ENCODE peak calls at places on chromosomes 12 and 14, in nine cellular contexts. M is kidney tubule cell, L is RCC 7860, W is osteocyte, K is NAMALWA, P is GF-D8, U is anterior cingulate cortex, B is GM23248, R is frontal cortex. S is an unnamed sample.

GRCh38 chr12:91866566-91866965 is 279.1 kb downstream of the BTG1 start:
- DNase-seq in M (no peak), L (no peak), W (no peak), K (no peak), P (no peak), U (no peak), B (no peak), R (no peak), S (no peak)

GRCh38 chr12:24902521-24903304 is 46.2 kb downstream of the BCAT1 start:
- DNase-seq in M (peak), L (no peak), W (peak), K (no peak), P (no peak), U (peak), B (peak), R (peak), S (no peak)

GRCh38 chr14:101476931-101477553 is 84.3 kb upstream of the DIO3 start:
- DNase-seq in M (peak), L (peak), W (no peak), K (no peak), P (no peak), U (no peak), B (no peak), R (no peak), S (peak)

GRCh38 chr12:50988051-50988450 is 35.7 kb downstream of the HIGD1C start:
- DNase-seq in M (no peak), L (no peak), W (no peak), K (no peak), P (no peak), U (no peak), B (peak), R (no peak), S (no peak)

GRCh38 chr14:28671425-28671824 is 95.2 kb upstream of the FOXG1 start:
- DNase-seq in M (no peak), L (no peak), W (no peak), K (no peak), P (no peak), U (no peak), B (no peak), R (no peak), S (no peak)

GRCh38 chr12:132686831-132687210 is 321 bp downstream of the POLE start:
- DNase-seq in M (no peak), L (no peak), W (no peak), K (no peak), P (no peak), U (no peak), B (peak), R (no peak), S (no peak)

GRCh38 chr12:57718641-57719528 is 19.7 kb downstream of the AGAP2 start:
- DNase-seq in M (no peak), L (no peak), W (peak), K (no peak), P (no peak), U (no peak), B (no peak), R (no peak), S (no peak)

GRCh38 chr12:54369597-54370217 is 5.4 kb upstream of the GPR84 start:
- DNase-seq in M (no peak), L (no peak), W (no peak), K (no peak), P (no peak), U (no peak), B (peak), R (no peak), S (no peak)

GRCh38 chr12:123267991-123268843 is 3.4 kb downstream of the CDK2AP1 start:
- DNase-seq in M (no peak), L (no peak), W (no peak), K (no peak), P (peak), U (peak), B (no peak), R (no peak), S (no peak)

GRCh38 chr12:27843714-27844245 is 63.7 kb upstream of the MANSC4 start:
- DNase-seq in M (no peak), L (peak), W (no peak), K (no peak), P (no peak), U (no peak), B (no peak), R (no peak), S (no peak)

GRCh38 chr12:127083028-127083949 is 1183.7 kb upstream of the TMEM132C start:
- DNase-seq in M (peak), L (peak), W (no peak), K (peak), P (peak), U (no peak), B (peak), R (peak), S (peak)

GRCh38 chr14:64671591-64671990 is 32.6 kb upstream of the PLEKHG3 start:
- DNase-seq in M (peak), L (peak), W (no peak), K (peak), P (no peak), U (no peak), B (peak), R (peak), S (no peak)

GRCh38 chr14:68088463-68088862 is 268.9 kb downstream of the RAD51B start:
- DNase-seq in M (peak), L (peak), W (no peak), K (no peak), P (no peak), U (no peak), B (no peak), R (no peak), S (no peak)

GRCh38 chr14:51369814-51370213 is 129.8 kb downstream of the TMX1 start:
- DNase-seq in M (peak), L (no peak), W (no peak), K (peak), P (no peak), U (no peak), B (no peak), R (no peak), S (no peak)

GRCh38 chr12:63882844-63883243 is 38.3 kb downstream of the SRGAP1 start:
- DNase-seq in M (no peak), L (no peak), W (no peak), K (no peak), P (no peak), U (no peak), B (no peak), R (no peak), S (no peak)

GRCh38 chr14:105533811-105534498 is 7.6 kb downstream of the TMEM121 start:
- DNase-seq in M (no peak), L (no peak), W (no peak), K (no peak), P (no peak), U (no peak), B (no peak), R (no peak), S (no peak)

GRCh38 chr12:23533295-23533694 is 416.2 kb downstream of the SOX5 start:
- DNase-seq in M (no peak), L (no peak), W (no peak), K (no peak), P (no peak), U (no peak), B (no peak), R (no peak), S (no peak)

GRCh38 chr12:120725659-120726509 is at the start of gene ACADS:
- DNase-seq in M (peak), L (peak), W (peak), K (peak), P (peak), U (peak), B (peak), R (peak), S (peak)

GRCh38 chr14:34920339-34920738 is 45.2 kb upstream of the BAZ1A start:
- DNase-seq in M (peak), L (no peak), W (no peak), K (no peak), P (no peak), U (no peak), B (no peak), R (no peak), S (no peak)

GRCh38 chr12:132474237-132474741 is 15.7 kb upstream of the FBRSL1 start:
- DNase-seq in M (no peak), L (no peak), W (no peak), K (peak), P (no peak), U (no peak), B (peak), R (no peak), S (no peak)

GRCh38 chr12:122825773-122826724 is 9.2 kb upstream of the HIP1R start:
- DNase-seq in M (peak), L (peak), W (no peak), K (peak), P (no peak), U (no peak), B (peak), R (no peak), S (no peak)

GRCh38 chr12:58776144-58776543 is 144.2 kb downstream of the LRIG3 start:
- DNase-seq in M (no peak), L (no peak), W (no peak), K (no peak), P (no peak), U (no peak), B (no peak), R (no peak), S (no peak)

GRCh38 chr14:93084866-93085857 is 30.6 kb downstream of the ITPK1 start:
- DNase-seq in M (no peak), L (no peak), W (no peak), K (no peak), P (no peak), U (no peak), B (no peak), R (no peak), S (no peak)

GRCh38 chr14:22849212-22849819 is 12.9 kb downstream of the MMP14 start:
- DNase-seq in M (peak), L (no peak), W (no peak), K (no peak), P (no peak), U (no peak), B (peak), R (no peak), S (no peak)

GRCh38 chr12:95908573-95908972 is 33.8 kb downstream of the CCDC38 start:
- DNase-seq in M (no peak), L (no peak), W (no peak), K (no peak), P (no peak), U (no peak), B (peak), R (no peak), S (no peak)

GRCh38 chr12:89384050-89384749 is 31.9 kb upstream of the DUSP6 start:
- DNase-seq in M (peak), L (no peak), W (no peak), K (no peak), P (peak), U (peak), B (peak), R (no peak), S (no peak)

GRCh38 chr12:92074889-92075288 is 70.8 kb downstream of the BTG1 start:
- DNase-seq in M (peak), L (no peak), W (no peak), K (no peak), P (no peak), U (no peak), B (no peak), R (no peak), S (no peak)

GRCh38 chr12:121209629-121210572 is at the start of gene P2RX4:
- DNase-seq in M (peak), L (peak), W (peak), K (peak), P (peak), U (peak), B (peak), R (peak), S (no peak)

GRCh38 chr14:34214961-34215360 is 247.1 kb downstream of the SPTSSA start:
- DNase-seq in M (no peak), L (no peak), W (no peak), K (no peak), P (no peak), U (no peak), B (peak), R (no peak), S (no peak)